ENCODE peak calls at places on chromosomes 13 and 19, in seven cellular contexts. F, I, G, X, L, V and S are unnamed samples.

GRCh38 chr19:44346556-44346955 is 9.9 kb downstream of the ZNF112 start:
- DNase-seq in F (no peak), I (no peak), G (no peak), X (no peak), L (no peak), V (no peak), S (no peak)

GRCh38 chr13:110980921-110981320 is 66.1 kb upstream of the ANKRD10 start:
- DNase-seq in F (no peak), I (no peak), G (no peak), X (no peak), L (no peak), V (no peak), S (no peak)

GRCh38 chr13:45396548-45397095 is 21.6 kb downstream of the SLC25A30 start:
- DNase-seq in F (no peak), I (no peak), G (no peak), X (no peak), L (no peak), V (no peak), S (no peak)

GRCh38 chr19:43618921-43619261 is 538 bp downstream of the ZNF428 start:
- DNase-seq in F (no peak), I (peak; percentile 79), G (peak; percentile 61), X (peak; percentile 30), L (peak; percentile 82), V (no peak), S (no peak)

GRCh38 chr13:114112826-114113322 is 19.5 kb downstream of the RASA3 start:
- DNase-seq in F (no peak), I (no peak), G (no peak), X (no peak), L (no peak), V (no peak), S (no peak)

GRCh38 chr19:53910170-53910518 is 1.1 kb downstream of the CACNG7 start:
- DNase-seq in F (no peak), I (no peak), G (no peak), X (no peak), L (peak; percentile 78), V (no peak), S (no peak)

GRCh38 chr13:111502957-111503356 is 182.5 kb downstream of the TEX29 start:
- DNase-seq in F (no peak), I (no peak), G (no peak), X (no peak), L (no peak), V (no peak), S (no peak)

GRCh38 chr13:66462187-66462586 is 767.9 kb downstream of the PCDH9 start:
- DNase-seq in F (no peak), I (no peak), G (no peak), X (no peak), L (no peak), V (no peak), S (no peak)

GRCh38 chr19:49151339-49152217 is 3.6 kb downstream of the HRC start:
- DNase-seq in F (peak; percentile 98), I (no peak), G (peak; percentile 93), X (no peak), L (peak; percentile 79), V (peak; percentile 95), S (no peak)

GRCh38 chr13:35917252-35917941 is 213.8 kb downstream of the DCLK1 start:
- DNase-seq in F (no peak), I (no peak), G (no peak), X (no peak), L (no peak), V (no peak), S (no peak)

GRCh38 chr13:91313103-91313502 is 34.4 kb upstream of the MIR17HG start:
- DNase-seq in F (no peak), I (peak; percentile 22), G (peak; percentile 45), X (no peak), L (peak; percentile 16), V (no peak), S (no peak)

GRCh38 chr13:23323946-23324709 is 109.4 kb downstream of the SACS start:
- DNase-seq in F (no peak), I (no peak), G (no peak), X (no peak), L (no peak), V (no peak), S (no peak)

GRCh38 chr19:49692102-49692599 is 1.2 kb downstream of the CPT1C start:
- DNase-seq in F (no peak), I (no peak), G (no peak), X (no peak), L (peak; percentile 72), V (no peak), S (no peak)

GRCh38 chr13:89953581-89953980 is 1393.9 kb upstream of the MIR17HG start:
- DNase-seq in F (no peak), I (no peak), G (no peak), X (no peak), L (no peak), V (no peak), S (no peak)
- H3K4me1 ChIP-seq in F (no peaks in the 10 kb centered on the region), I (no peaks in the 10 kb centered on the region), G (no peaks in the 10 kb centered on the region), X (no peaks in the 10 kb centered on the region), L (no peaks in the 10 kb centered on the region), V (no peaks in the 10 kb centered on the region), S (no peaks in the 10 kb centered on the region)

GRCh38 chr19:36009220-36009619 is 607 bp upstream of the SYNE4 start:
- DNase-seq in F (no peak), I (no peak), G (no peak), X (no peak), L (peak; percentile 90), V (no peak), S (no peak)
- TF ChIP-seq YY1 in F (no peak), I (no peak), G (no peak), X (no peak), L (no peak), V (no peak), S (no peak)

DNA sequence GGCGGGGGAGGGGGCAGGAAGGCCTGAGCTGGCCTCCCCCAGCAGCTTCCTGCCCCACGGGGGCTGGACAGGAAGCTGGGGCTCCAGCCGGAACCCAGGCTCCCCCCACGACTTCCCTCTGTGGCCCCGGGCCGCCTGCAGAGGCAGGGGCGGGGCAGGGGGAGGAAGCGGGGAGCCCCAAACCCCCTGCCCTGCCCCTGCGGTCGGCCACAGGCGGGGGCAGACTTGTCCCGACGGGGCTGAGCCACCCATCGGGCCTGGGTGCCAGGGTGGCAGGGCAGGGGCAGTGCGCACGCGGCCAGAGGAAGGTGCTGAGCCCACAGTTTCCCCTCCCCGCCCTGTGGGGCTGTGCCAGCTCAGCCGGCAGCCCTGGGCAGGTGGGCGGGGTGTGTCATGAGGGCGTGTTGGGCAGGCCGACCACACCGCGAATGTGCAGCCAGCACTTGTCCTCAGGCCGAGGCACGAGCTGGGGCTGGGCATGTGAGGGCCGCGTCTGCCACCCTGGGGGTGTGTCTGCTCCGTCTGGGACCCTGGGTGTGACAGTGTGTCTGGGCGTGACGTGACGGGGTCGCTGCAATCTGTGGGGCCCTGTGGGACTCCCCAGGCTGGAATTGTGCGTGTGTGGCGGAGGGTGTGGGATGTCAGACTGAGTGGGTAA is 17.7 kb downstream of the CCDC97 start:
- DNase-seq in F (no peak), I (no peak), G (no peak), X (no peak), L (peak; percentile 44), V (no peak), S (no peak)
- H3K4me1 ChIP-seq in F (peaks cover 8% of the 10 kb centered on the region), I (peaks cover 48% of the 10 kb centered on the region), G (peaks cover 65% of the 10 kb centered on the region), X (peaks cover 37% of the 10 kb centered on the region), L (peaks cover 39% of the 10 kb centered on the region), V (peaks cover 32% of the 10 kb centered on the region), S (peaks cover 29% of the 10 kb centered on the region)

GRCh38 chr19:56086671-56087430 is 34.2 kb downstream of the ZNF787 start:
- DNase-seq in F (no peak), I (no peak), G (no peak), X (no peak), L (no peak), V (no peak), S (no peak)
- TF ChIP-seq YY1 in F (no peak), I (no peak), G (no peak), X (no peak), L (no peak), V (no peak), S (no peak)

GRCh38 chr19:46928951-46929350 is 68.2 kb downstream of the ARHGAP35 start:
- DNase-seq in F (no peak), I (no peak), G (no peak), X (no peak), L (no peak), V (no peak), S (no peak)
- H3K4me1 ChIP-seq in F (peaks cover 39% of the 10 kb centered on the region), I (peaks cover 55% of the 10 kb centered on the region), G (no peaks in the 10 kb centered on the region), X (peaks cover 28% of the 10 kb centered on the region), L (peaks cover 16% of the 10 kb centered on the region), V (peaks cover 7% of the 10 kb centered on the region), S (peaks cover 5% of the 10 kb centered on the region)

GRCh38 chr19:29119582-29119981 is 93.4 kb downstream of the UQCRFS1 start:
- DNase-seq in F (no peak), I (no peak), G (no peak), X (no peak), L (peak; percentile 17), V (no peak), S (peak; percentile 30)

GRCh38 chr19:29118384-29118783 is 94.6 kb downstream of the UQCRFS1 start:
- DNase-seq in F (no peak), I (no peak), G (no peak), X (no peak), L (no peak), V (no peak), S (no peak)

GRCh38 chr19:29122185-29122584 is 90.8 kb downstream of the UQCRFS1 start:
- DNase-seq in F (no peak), I (no peak), G (no peak), X (no peak), L (no peak), V (no peak), S (no peak)

GRCh38 chr19:29120471-29120870 is 92.5 kb downstream of the UQCRFS1 start:
- DNase-seq in F (no peak), I (no peak), G (no peak), X (no peak), L (no peak), V (no peak), S (no peak)

GRCh38 chr19:29121684-29122083 is 91.3 kb downstream of the UQCRFS1 start:
- DNase-seq in F (no peak), I (no peak), G (peak; percentile 56), X (no peak), L (peak; percentile 32), V (peak; percentile 13), S (peak; percentile 36)
- TF ChIP-seq YY1 in F (no peak), I (no peak), G (no peak), X (no peak), L (no peak), V (no peak), S (no peak)

DNA sequence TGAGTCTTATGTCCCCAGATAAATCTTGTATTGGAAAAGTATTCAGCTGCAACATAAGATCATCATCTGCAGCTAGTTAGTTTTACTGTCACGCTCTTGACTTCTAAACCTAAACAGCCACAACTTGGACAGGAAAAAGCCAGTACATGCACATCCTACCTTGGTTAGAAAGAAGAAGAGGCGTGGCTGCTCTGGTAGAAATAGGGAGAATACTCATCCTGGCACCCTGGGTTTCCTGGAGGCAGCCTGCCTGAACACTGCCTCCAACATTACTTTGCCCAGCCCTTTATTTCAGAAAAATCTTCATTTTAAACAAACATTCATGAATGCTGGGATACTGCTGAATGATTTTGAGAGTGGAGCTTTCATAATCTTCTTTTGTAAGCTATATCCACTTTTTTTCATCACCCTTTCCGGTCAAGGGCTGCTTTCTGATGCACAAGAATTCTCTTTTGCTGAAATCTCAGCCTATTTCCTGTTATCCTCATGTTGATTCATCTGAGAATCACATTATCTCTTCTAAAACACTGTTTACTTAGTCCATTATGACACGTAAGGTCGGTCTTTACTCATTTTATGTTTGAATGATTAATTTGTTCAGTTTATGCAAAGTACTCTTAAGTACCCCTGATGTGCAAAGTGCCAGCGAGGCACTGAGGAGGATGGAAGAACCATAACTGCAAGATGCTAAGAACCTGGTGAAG is 55.2 kb downstream of the STARD13 start:
- DNase-seq in F (no peak), I (no peak), G (no peak), X (no peak), L (no peak), V (no peak), S (no peak)
- H3K4me1 ChIP-seq in F (no peaks in the 10 kb centered on the region), I (peaks cover 65% of the 10 kb centered on the region), G (no peaks in the 10 kb centered on the region), X (no peaks in the 10 kb centered on the region), L (peaks cover 19% of the 10 kb centered on the region), V (no peaks in the 10 kb centered on the region), S (peaks cover 2% of the 10 kb centered on the region)